ENCODE peak calls at places on chromosomes 1 and 21, in nine cellular contexts. P is NCI-H82, H is AG08395, Q is NCI-H1048, E is astrocyte of the hippocampus, T is GM12865, Y is left colon, J is cardiac fibroblast, N is non-pigmented ciliary epithelial cell. U is an unnamed sample.

GRCh38 chr1:58441699-58442098 is 104.8 kb downstream of the OMA1 start:
- DNase-seq in Y (no peak), N (no peak), J (no peak), Q (no peak), H (peak), T (no peak), P (peak), E (no peak), U (peak)

GRCh38 chr21:42526379-42526727 is 12.7 kb downstream of the SLC37A1 start:
- DNase-seq in E (no peak), H (no peak), Y (peak), T (no peak), J (no peak), P (peak), N (no peak), Q (no peak), U (no peak)

GRCh38 chr1:223212441-223212840 is 69.4 kb upstream of the TLR5 start:
- DNase-seq in P (peak), E (no peak), T (no peak), Q (no peak), N (no peak), H (no peak), J (no peak), Y (no peak), U (no peak)

GRCh38 chr1:228279011-228279721 is 71.3 kb downstream of the OBSCN start:
- DNase-seq in H (no peak), P (no peak), T (no peak), Y (no peak), J (no peak), E (no peak), Q (no peak), N (no peak), U (no peak)

GRCh38 chr1:171245458-171246064 is 2.7 kb upstream of the FMO1 start:
- DNase-seq in P (peak), H (peak), T (peak), Y (peak), E (peak), J (peak), Q (peak), N (no peak), U (peak)

GRCh38 chr21:26842976-26843911 is 2.0 kb downstream of the ADAMTS1 start:
- DNase-seq in J (peak), E (peak), P (peak), Y (peak), H (peak), N (peak), T (no peak), Q (peak), U (peak)

GRCh38 chr1:43422995-43423671 is 30.6 kb downstream of the HYI start:
- DNase-seq in H (no peak), N (no peak), J (no peak), Y (no peak), T (no peak), P (no peak), E (no peak), Q (no peak), U (no peak)

GRCh38 chr21:16084776-16085364 is 355.1 kb downstream of the USP25 start:
- DNase-seq in E (peak), N (no peak), P (no peak), H (peak), T (no peak), J (peak), Q (no peak), Y (no peak), U (peak)

U was measured in fibroblast of gingiva.